ENCODE peak calls at places on chromosome 4, in eight cellular contexts. C is NCI-H1092 treated with DMSO at 0.1 percent for 48 hours; K is left cardiac atrium; W is ovary; E is Ammon's horn; O is EL; F is EH; R is CD4-positive, alpha-beta memory T cell. P is an unnamed sample.
A peak's percentile ranks its signal among the peaks of the same experiment; 100 is the strongest.

GRCh38 chr4:8940792-8941491 is 69.3 kb upstream of the HMX1 start:
- DNase-seq in C (no peak), K (no peak), W (no peak), E (no peak), O (no peak), F (no peak), R (no peak), P (peak; percentile 20)

GRCh38 chr4:54185380-54185779 is 43.7 kb upstream of the PDGFRA start:
- DNase-seq in C (no peak), K (no peak), W (no peak), E (no peak), O (no peak), F (no peak), R (no peak), P (peak; percentile 35)

GRCh38 chr4:186249785-186250739 is 15.9 kb upstream of the F11 start:
- DNase-seq in C (no peak), K (no peak), W (no peak), E (no peak), O (peak; percentile 27), F (peak; percentile 10), R (no peak), P (no peak)

GRCh38 chr4:176791591-176792347 is 953 bp downstream of the VEGFC start:
- DNase-seq in C (no peak), K (peak; percentile 29), W (peak; percentile 10), E (no peak), O (peak; percentile 54), F (peak; percentile 68), R (no peak), P (peak; percentile 59)

GRCh38 chr4:156718226-156718625 is 253.4 kb downstream of the PDGFC start:
- DNase-seq in C (no peak), K (no peak), W (no peak), E (no peak), O (no peak), F (no peak), R (no peak), P (no peak)

GRCh38 chr4:139605516-139605915 is 49.5 kb upstream of the SETD7 start:
- DNase-seq in C (no peak), K (no peak), W (no peak), E (no peak), O (no peak), F (no peak), R (no peak), P (no peak)

GRCh38 chr4:38757945-38758344 is 24.8 kb downstream of the TLR10 start:
- DNase-seq in C (no peak), K (no peak), W (no peak), E (no peak), O (no peak), F (no peak), R (no peak), P (peak; percentile 27)

GRCh38 chr4:173272987-173273386 is 61.2 kb downstream of the HMGB2 start:
- DNase-seq in C (no peak), K (no peak), W (no peak), E (no peak), O (peak; percentile 25), F (peak; percentile 36), R (no peak), P (no peak)

GRCh38 chr4:57866468-57867173 is 756.4 kb upstream of the IGFBP7 start:
- DNase-seq in C (no peak), K (no peak), W (no peak), E (no peak), O (no peak), F (no peak), R (no peak), P (no peak)

GRCh38 chr4:187103351-187103750 is 379.7 kb upstream of the FAT1 start:
- DNase-seq in C (peak; percentile 50), K (no peak), W (no peak), E (no peak), O (no peak), F (no peak), R (no peak), P (no peak)

GRCh38 chr4:157115613-157116340 is 39.8 kb downstream of the GLRB start:
- DNase-seq in C (no peak), K (no peak), W (no peak), E (no peak), O (peak; percentile 78), F (peak; percentile 84), R (no peak), P (no peak)

GRCh38 chr4:76801621-76802545 is 96.1 kb downstream of the SOWAHB start:
- DNase-seq in C (no peak), K (peak; percentile 58), W (peak; percentile 65), E (no peak), O (no peak), F (peak; percentile 34), R (no peak), P (no peak)

GRCh38 chr4:125283702-125284279 is 31.0 kb upstream of the FAT4 start:
- DNase-seq in C (peak; percentile 38), K (no peak), W (no peak), E (peak; percentile 27), O (peak; percentile 42), F (peak; percentile 48), R (no peak), P (peak; percentile 34)

GRCh38 chr4:145545538-145546224 is 64.0 kb downstream of the SMAD1 start:
- DNase-seq in C (no peak), K (no peak), W (no peak), E (no peak), O (peak; percentile 80), F (peak; percentile 73), R (no peak), P (no peak)

GRCh38 chr4:116638592-116638991 is 446.8 kb downstream of the TRAM1L1 start:
- DNase-seq in C (no peak), K (no peak), W (no peak), E (no peak), O (no peak), F (no peak), R (no peak), P (no peak)

GRCh38 chr4:107721436-107722090 is 1.5 kb upstream of the PAPSS1 start:
- DNase-seq in C (peak; percentile 70), K (peak; percentile 23), W (no peak), E (no peak), O (no peak), F (no peak), R (peak; percentile 27), P (no peak)

GRCh38 chr4:104507112-104507511 is 12.4 kb upstream of the CXXC4 start:
- DNase-seq in C (no peak), K (no peak), W (no peak), E (no peak), O (no peak), F (no peak), R (no peak), P (no peak)

GRCh38 chr4:51866835-51867234 is 23.9 kb downstream of the DCUN1D4 start:
- DNase-seq in C (no peak), K (no peak), W (no peak), E (peak; percentile 50), O (no peak), F (no peak), R (no peak), P (no peak)

GRCh38 chr4:7964890-7965662 is 25.4 kb upstream of the AFAP1 start:
- DNase-seq in C (no peak), K (peak; percentile 59), W (no peak), E (no peak), O (peak; percentile 37), F (peak; percentile 35), R (peak; percentile 41), P (no peak)

GRCh38 chr4:155402941-155403340 is 26.2 kb upstream of the MAP9 start:
- DNase-seq in C (no peak), K (no peak), W (no peak), E (no peak), O (no peak), F (no peak), R (no peak), P (no peak)

GRCh38 chr4:118265312-118266144 is 87.3 kb downstream of the PRSS12 start:
- DNase-seq in C (peak; percentile 33), K (peak; percentile 22), W (peak; percentile 11), E (no peak), O (no peak), F (no peak), R (no peak), P (no peak)

P was measured in SK-MEL-5.